ENCODE peak calls at places on chromosome 1, in four cellular contexts. One of them, this sample, is unnamed.

GRCh38 chr1:113542221-113542701 is 151.9 kb downstream of the MAGI3 start:
- DNase-seq in fibroblast of villous mesenchyme: peak
- DNase-seq in mesothelial cell of epicardium: no peak
- DNase-seq in H54: no peak
- DNase-seq in this sample: no peak

GRCh38 chr1:91406773-91407389 is 2.2 kb upstream of the HFM1 start:
- DNase-seq in fibroblast of villous mesenchyme: no peak
- DNase-seq in mesothelial cell of epicardium: no peak
- DNase-seq in H54: no peak
- DNase-seq in this sample: no peak

GRCh38 chr1:119253366-119253765 is 112.9 kb upstream of the WARS2 start:
- DNase-seq in fibroblast of villous mesenchyme: no peak
- DNase-seq in mesothelial cell of epicardium: no peak
- DNase-seq in H54: no peak
- DNase-seq in this sample: no peak

GRCh38 chr1:32249831-32250525 is 1.1 kb upstream of the LCK start:
- DNase-seq in fibroblast of villous mesenchyme: no peak
- DNase-seq in mesothelial cell of epicardium: no peak
- DNase-seq in H54: no peak
- DNase-seq in this sample: peak

GRCh38 chr1:112614460-112615065 is 4.4 kb downstream of the ST7L start:
- DNase-seq in fibroblast of villous mesenchyme: peak
- DNase-seq in mesothelial cell of epicardium: no peak
- DNase-seq in H54: no peak
- DNase-seq in this sample: no peak

GRCh38 chr1:1116701-1117468 is 996 bp upstream of the C1orf159 start:
- DNase-seq in fibroblast of villous mesenchyme: peak
- DNase-seq in mesothelial cell of epicardium: no peak
- DNase-seq in H54: no peak
- DNase-seq in this sample: peak

GRCh38 chr1:151715726-151716404 is 738 bp downstream of the CELF3 start:
- DNase-seq in fibroblast of villous mesenchyme: no peak
- DNase-seq in mesothelial cell of epicardium: no peak
- DNase-seq in H54: no peak
- DNase-seq in this sample: no peak

GRCh38 chr1:39973503-39974135 is 18.7 kb downstream of the MFSD2A start:
- DNase-seq in fibroblast of villous mesenchyme: peak
- DNase-seq in mesothelial cell of epicardium: peak
- DNase-seq in H54: peak
- DNase-seq in this sample: peak

GRCh38 chr1:220528679-220529529 is 968 bp downstream of the MARK1 start:
- DNase-seq in fibroblast of villous mesenchyme: no peak
- DNase-seq in mesothelial cell of epicardium: peak
- DNase-seq in H54: no peak
- DNase-seq in this sample: peak

GRCh38 chr1:91895832-91896556 is 10.0 kb upstream of the TGFBR3 start:
- DNase-seq in fibroblast of villous mesenchyme: peak
- DNase-seq in mesothelial cell of epicardium: no peak
- DNase-seq in H54: no peak
- DNase-seq in this sample: no peak

GRCh38 chr1:228391411-228392020 is 15.1 kb downstream of the TRIM11 start:
- DNase-seq in fibroblast of villous mesenchyme: no peak
- DNase-seq in mesothelial cell of epicardium: no peak
- DNase-seq in H54: no peak
- DNase-seq in this sample: no peak

GRCh38 chr1:53069663-53070327 is 7.8 kb downstream of the PODN start:
- DNase-seq in fibroblast of villous mesenchyme: no peak
- DNase-seq in mesothelial cell of epicardium: no peak
- DNase-seq in H54: no peak
- DNase-seq in this sample: peak

GRCh38 chr1:31264790-31265386 is 25.2 kb upstream of the NKAIN1 start:
- DNase-seq in fibroblast of villous mesenchyme: no peak
- DNase-seq in mesothelial cell of epicardium: no peak
- DNase-seq in H54: no peak
- DNase-seq in this sample: no peak

GRCh38 chr1:178047403-178048093 is 46.4 kb upstream of the RASAL2 start:
- DNase-seq in fibroblast of villous mesenchyme: no peak
- DNase-seq in mesothelial cell of epicardium: no peak
- DNase-seq in H54: no peak
- DNase-seq in this sample: no peak

GRCh38 chr1:99849413-99849743 is 783 bp upstream of the AGL start:
- DNase-seq in fibroblast of villous mesenchyme: no peak
- DNase-seq in mesothelial cell of epicardium: no peak
- DNase-seq in H54: no peak
- DNase-seq in this sample: no peak

GRCh38 chr1:87869563-87869962 is 540.9 kb downstream of the LMO4 start:
- DNase-seq in fibroblast of villous mesenchyme: peak
- DNase-seq in mesothelial cell of epicardium: no peak
- DNase-seq in H54: no peak
- DNase-seq in this sample: no peak

This sample was measured in right cardiac atrium.